ENCODE peak calls at places on chromosomes 4 and X, in five cellular contexts. W is A549, R is heart left ventricle, M is lower leg skin, B is sigmoid colon. U is an unnamed sample.

GRCh38 chr4:2402053-2402452 is 16.4 kb downstream of the ZFYVE28 start:
- DNase-seq in W (no peak), R (peak), M (peak), B (peak), U (no peak)

GRCh38 chr4:76784237-76784636 is 113.7 kb downstream of the SOWAHB start:
- DNase-seq in W (no peak), R (no peak), M (no peak), B (no peak), U (no peak)

GRCh38 chr4:25234390-25235367 is 846 bp downstream of the PI4K2B start:
- DNase-seq in W (peak), R (peak), M (peak), B (peak), U (peak)

GRCh38 chrX:78514852-78515251 is 144.3 kb downstream of the RTL3 start:
- DNase-seq in W (no peak), R (no peak), M (no peak), B (no peak), U (no peak)

GRCh38 chr4:177283167-177283566 is 26.5 kb upstream of the NEIL3 start:
- DNase-seq in W (no peak), R (no peak), M (no peak), B (no peak), U (no peak)

GRCh38 chr4:83112678-83113428 is 1.7 kb downstream of the PLAC8 start:
- DNase-seq in W (no peak), R (no peak), M (no peak), B (no peak), U (peak)

GRCh38 chr4:10736266-10736665 is 51.7 kb upstream of the CLNK start:
- DNase-seq in W (no peak), R (no peak), M (no peak), B (no peak), U (no peak)

GRCh38 chr4:10098770-10099139 is 17.8 kb downstream of the WDR1 start:
- DNase-seq in W (no peak), R (no peak), M (no peak), B (no peak), U (no peak)

GRCh38 chr4:82753238-82753637 is 45.4 kb downstream of the SCD5 start:
- DNase-seq in W (no peak), R (no peak), M (no peak), B (no peak), U (no peak)

GRCh38 chrX:46791927-46792825 is 33.3 kb upstream of the SLC9A7 start:
- DNase-seq in W (peak), R (no peak), M (peak), B (no peak), U (peak)

GRCh38 chrX:151974336-151975227 is at the start of gene GABRE:
- DNase-seq in W (no peak), R (peak), M (peak), B (peak), U (no peak)

GRCh38 chrX:50211510-50211909 is 6.9 kb downstream of the CCNB3 start:
- DNase-seq in W (no peak), R (no peak), M (peak), B (no peak), U (no peak)

GRCh38 chr4:187972135-187972534 is 23.4 kb upstream of the ZFP42 start:
- DNase-seq in W (no peak), R (no peak), M (no peak), B (no peak), U (no peak)

GRCh38 chr4:136526517-136526916 is 1005.8 kb downstream of the PCDH18 start:
- DNase-seq in W (no peak), R (no peak), M (no peak), B (no peak), U (no peak)

GRCh38 chrX:22118161-22118830 is 86.2 kb downstream of the PHEX start:
- DNase-seq in W (peak), R (no peak), M (peak), B (no peak), U (no peak)

GRCh38 chr4:151107063-151107462 is 7.6 kb downstream of the RPS3A start:
- DNase-seq in W (no peak), R (no peak), M (no peak), B (no peak), U (no peak)

GRCh38 chrX:115499112-115499805 is 61.7 kb upstream of the PLS3 start:
- DNase-seq in W (no peak), R (no peak), M (no peak), B (no peak), U (no peak)

GRCh38 chr4:14399919-14400706 is 602.2 kb upstream of the CPEB2 start:
- DNase-seq in W (no peak), R (no peak), M (no peak), B (no peak), U (no peak)

GRCh38 chr4:164753873-164754488 is at the start of gene SMIM31:
- DNase-seq in W (no peak), R (no peak), M (no peak), B (no peak), U (no peak)

GRCh38 chrX:139093201-139093600 is 381.7 kb upstream of the FGF13 start:
- DNase-seq in W (no peak), R (no peak), M (no peak), B (no peak), U (no peak)

GRCh38 chrX:104854188-104854587 is 288.2 kb downstream of the IL1RAPL2 start:
- DNase-seq in W (no peak), R (no peak), M (no peak), B (no peak), U (no peak)

GRCh38 chrX:151904989-151905388 is 7.7 kb upstream of the MAGEA4 start:
- DNase-seq in W (no peak), R (no peak), M (no peak), B (no peak), U (no peak)

GRCh38 chrX:113512700-113513395 is 672.2 kb upstream of the AMOT start:
- DNase-seq in W (no peak), R (no peak), M (no peak), B (no peak), U (peak)

GRCh38 chr4:36785965-36786364 is 458.6 kb upstream of the NWD2 start:
- DNase-seq in W (no peak), R (no peak), M (no peak), B (no peak), U (no peak)

GRCh38 chr4:163554870-163555465 is 60.5 kb downstream of the TMA16 start:
- DNase-seq in W (no peak), R (no peak), M (no peak), B (no peak), U (no peak)

GRCh38 chrX:47143894-47144625 is 442 bp downstream of the NDUFB11 start:
- DNase-seq in W (peak), R (peak), M (no peak), B (peak), U (peak)

GRCh38 chr4:112238833-112239232 is 7.2 kb downstream of the AP1AR start:
- DNase-seq in W (no peak), R (no peak), M (no peak), B (no peak), U (no peak)

GRCh38 chr4:169658970-169659735 is 38.8 kb downstream of the CLCN3 start:
- DNase-seq in W (no peak), R (no peak), M (no peak), B (no peak), U (no peak)

GRCh38 chrX:42135583-42136228 is 212.4 kb upstream of the CASK start:
- DNase-seq in W (no peak), R (no peak), M (no peak), B (no peak), U (no peak)

GRCh38 chr4:114180481-114180880 is 201.0 kb upstream of the ARSJ start:
- DNase-seq in W (peak), R (peak), M (no peak), B (no peak), U (no peak)

GRCh38 chrX:17494231-17494630 is 119.2 kb downstream of the NHS start:
- DNase-seq in W (no peak), R (no peak), M (no peak), B (no peak), U (no peak)

GRCh38 chrX:130848763-130849162 is 54.2 kb downstream of the ENOX2 start:
- DNase-seq in W (no peak), R (no peak), M (no peak), B (no peak), U (no peak)

GRCh38 chr4:20538922-20539321 is 161.3 kb upstream of the PACRGL start:
- DNase-seq in W (no peak), R (no peak), M (no peak), B (no peak), U (no peak)

GRCh38 chr4:47562297-47562696 is 77.2 kb downstream of the ATP10D start:
- DNase-seq in W (no peak), R (no peak), M (no peak), B (no peak), U (no peak)

DNA sequence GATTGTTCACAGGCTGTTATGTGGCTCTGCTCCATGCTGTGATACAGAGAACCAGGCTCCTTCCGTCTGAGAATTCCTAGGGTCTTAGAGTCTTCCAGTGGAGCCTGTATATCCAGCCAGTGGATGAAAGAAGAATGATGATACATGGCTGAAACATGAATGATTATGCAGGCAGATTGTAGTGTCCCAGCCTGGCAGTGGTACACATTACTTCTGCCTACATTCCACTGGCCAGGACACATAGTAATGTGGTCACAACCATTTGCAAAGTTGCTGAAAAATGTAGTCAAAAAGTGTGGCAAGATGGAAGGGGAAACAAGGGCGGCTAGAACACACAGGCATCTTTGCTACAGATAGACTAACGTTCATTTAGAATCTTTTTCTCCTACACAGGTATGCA is 4.5 kb upstream of the GBA3 start:
- DNase-seq in W (no peak), R (no peak), M (no peak), B (no peak), U (no peak)
- TF ChIP-seq POLR2A in W (no peak), R (no peak), M (no peak), B (no peak), U (no peak)

DNA sequence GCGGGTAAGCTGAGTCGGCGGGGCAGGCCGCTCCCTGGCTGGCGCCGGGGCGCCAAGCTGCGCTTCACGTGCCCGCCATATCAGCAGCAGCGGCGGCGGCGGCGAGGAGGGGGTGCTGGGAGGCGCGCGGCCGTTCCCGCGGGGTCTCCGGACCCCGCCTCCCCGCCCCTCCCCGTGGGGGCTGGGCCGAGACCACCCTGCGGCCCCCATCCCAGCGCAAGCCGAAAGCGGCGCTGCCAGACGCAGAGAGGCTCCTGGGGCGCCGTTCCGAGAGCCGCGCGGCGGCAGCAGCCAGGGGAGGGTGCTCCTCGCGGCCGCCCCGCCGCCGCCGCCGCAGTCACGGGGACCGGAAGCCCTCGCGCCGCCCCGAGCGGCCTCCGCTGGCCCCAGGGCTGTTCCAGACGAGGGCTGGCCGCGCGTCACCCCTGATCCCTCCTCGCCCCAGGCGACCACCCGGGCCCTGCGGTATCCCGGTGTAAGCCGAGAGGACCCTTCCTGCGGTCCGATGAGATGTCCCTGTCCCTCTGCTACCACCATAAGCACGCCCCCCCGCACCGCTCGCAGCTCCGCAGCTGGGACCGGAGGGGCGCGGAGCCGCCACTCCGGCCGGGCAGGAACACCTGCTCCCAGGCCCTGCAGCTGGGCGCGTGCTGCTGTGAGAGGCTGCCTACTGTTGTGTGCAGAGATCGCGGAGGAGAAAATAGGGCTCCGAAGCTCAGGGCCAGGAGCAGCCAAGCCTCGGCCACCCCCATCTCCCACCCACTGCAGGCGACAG is 7.4 kb upstream of the BCOR start:
- DNase-seq in W (peak), R (peak), M (no peak), B (no peak), U (no peak)
- TF ChIP-seq POLR2A in W (no peak), R (no peak), M (no peak), B (no peak), U (no peak)

DNA sequence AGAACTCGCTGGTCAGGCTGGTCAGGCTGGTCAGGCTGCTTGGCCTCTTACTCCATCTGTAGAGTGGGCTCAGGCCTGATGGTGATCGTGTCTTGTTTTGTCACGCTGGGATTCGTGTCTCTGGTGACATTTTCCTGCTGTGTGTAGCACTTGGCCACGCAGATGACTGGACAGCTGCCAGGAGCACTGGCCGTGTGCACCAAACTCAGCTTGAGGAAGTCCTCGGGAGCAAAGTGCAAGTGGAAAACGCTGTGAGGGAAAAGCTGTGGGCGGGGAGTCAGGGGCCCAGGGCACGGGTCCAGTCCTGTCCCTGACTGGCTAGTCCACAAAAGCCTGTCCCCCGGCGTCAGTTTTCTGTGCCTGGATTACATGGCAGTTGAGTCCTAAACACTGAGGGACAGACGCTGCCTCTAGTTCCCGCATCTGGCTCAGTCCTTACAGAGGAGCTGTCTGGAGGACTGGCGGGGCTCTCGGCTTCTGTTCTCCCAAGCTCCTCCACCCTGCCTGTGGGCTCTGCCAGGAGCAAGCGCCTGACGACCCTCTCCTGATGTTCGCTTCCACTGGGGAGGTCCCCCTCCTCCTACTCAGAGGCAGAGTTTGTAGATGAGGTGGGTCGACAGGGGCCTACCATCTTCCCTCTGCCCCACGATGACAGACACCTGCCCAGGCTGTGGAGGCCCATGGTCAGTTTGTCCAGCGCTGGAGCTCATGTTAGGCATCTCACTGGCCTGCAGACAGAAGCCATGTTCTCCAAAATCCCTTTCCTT is 35.9 kb upstream of the GRPEL1 start:
- DNase-seq in W (peak), R (peak), M (peak), B (peak), U (no peak)
- TF ChIP-seq POLR2A in W (no peak), R (no peak), M (no peak), B (no peak), U (no peak)

DNA sequence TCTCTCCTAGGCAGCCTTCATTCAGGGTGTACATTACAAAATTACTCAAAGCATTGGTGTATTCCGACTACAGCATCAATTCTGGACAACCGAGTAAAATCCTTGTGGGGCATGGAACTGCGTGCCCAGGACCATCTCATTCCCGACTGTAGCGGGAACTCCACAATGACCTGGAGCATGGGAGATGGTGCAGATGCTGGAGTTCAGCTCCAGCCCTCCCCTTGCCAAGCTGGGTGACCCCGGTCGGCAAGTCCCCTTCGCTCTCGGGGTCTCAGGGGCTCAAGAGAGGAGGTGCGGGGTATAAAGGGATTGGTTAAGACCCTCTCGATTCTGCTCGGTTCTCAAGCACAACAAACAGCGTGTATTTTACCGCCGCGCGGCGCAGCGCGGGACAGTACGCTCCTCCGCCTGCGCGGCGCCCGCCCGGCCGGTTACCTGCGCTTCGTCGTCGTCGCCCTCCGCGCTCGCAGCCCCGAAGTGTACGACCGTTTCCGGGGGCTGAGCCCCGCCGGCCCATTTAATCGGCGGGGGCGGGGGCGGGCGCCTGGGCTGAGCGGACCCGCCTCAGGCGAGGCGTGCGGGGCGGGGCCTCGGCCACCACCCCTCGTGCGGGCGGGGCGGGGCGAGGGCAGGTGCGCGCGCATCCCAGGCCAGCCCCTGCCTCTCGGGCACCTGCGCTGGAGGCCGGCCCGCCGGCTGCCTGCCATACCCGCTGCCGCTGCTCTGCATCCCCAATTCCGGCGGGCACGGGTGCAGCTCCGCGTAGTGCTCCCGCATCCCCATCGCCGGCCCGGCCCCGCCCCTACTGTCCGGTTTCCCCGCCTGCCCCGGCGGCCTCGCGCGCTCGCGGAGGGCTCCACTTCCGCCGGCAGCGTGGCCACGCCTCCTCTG is at the start of gene G6PD:
- DNase-seq in W (peak), R (peak), M (no peak), B (no peak), U (peak)
- TF ChIP-seq POLR2A in W (peak), R (no peak), M (no peak), B (no peak), U (peak)

GRCh38 chrX:74613350-74614192 is 853 bp downstream of the RLIM start:
- DNase-seq in W (peak), R (no peak), M (no peak), B (no peak), U (no peak)

DNA sequence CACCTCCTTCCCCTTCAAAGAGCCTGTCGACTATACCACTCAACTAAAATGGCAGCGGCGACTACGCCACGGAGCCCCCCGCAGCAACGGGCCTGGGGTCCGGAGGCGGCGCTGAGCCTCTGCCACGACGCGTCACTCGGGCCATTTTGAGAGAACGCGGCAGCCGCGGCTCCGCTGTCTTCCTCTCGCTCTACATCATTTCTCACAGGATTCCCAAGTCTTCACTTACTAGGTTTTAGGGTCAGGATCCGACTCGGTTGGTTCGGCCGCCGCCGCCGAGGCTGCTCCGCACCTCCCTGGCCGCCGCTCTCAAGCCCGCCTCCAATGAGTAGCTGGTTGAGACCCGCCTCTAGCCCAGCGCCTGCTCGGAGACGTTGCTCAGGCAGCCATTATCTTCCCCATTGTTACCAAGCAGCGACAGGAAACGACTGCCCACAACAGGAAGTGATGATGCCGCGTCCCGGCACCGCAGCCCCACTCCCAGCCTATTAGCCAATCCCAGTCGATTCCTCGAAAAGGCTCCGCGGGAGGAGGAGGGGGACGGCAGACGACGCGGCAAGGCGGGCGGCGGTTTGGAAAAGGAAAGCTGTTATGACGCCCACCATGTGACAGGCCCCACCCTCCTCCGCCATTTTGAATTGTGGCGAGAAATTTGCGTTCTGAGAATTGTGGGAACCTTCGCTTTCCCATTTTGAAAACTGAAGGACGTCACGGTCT is at the start of gene RLIM:
- DNase-seq in W (peak), R (peak), M (peak), B (peak), U (peak)
- TF ChIP-seq POLR2A in W (peak), R (no peak), M (peak), B (peak), U (peak)

U was measured in H54.